ENCODE peak calls at places on chromosomes 5 and 9, in nine cellular contexts. F is kidney tubule cell; U is NCI-H748 treated with DMSO at 0.1 percent for 48 hours; W is activated naive CD4-positive, alpha-beta T cell treated with anti-CD3 and anti-CD28 coated beads, Interleukin-2, amount 50 U/mL, for 72 hours; G is aorta; R is stimulated activated CD8-positive, alpha-beta memory T cell treated with anti-CD3 and anti-CD28 coated beads, Interleukin-15, amount 100 ng/mL, for 4 hours; I is neural crest cell; D is stimulated activated effector memory CD8-positive, alpha-beta T cell treated with anti-CD3 and anti-CD28 coated beads, Interleukin-12 subunit alpha, Interleukin-12 subunit beta, amount 100 ng/mL, for 72 hours; N is HEK293T. Q is an unnamed sample.

GRCh38 chr5:39270172-39270848 is 50.9 kb upstream of the FYB1 start:
- DNase-seq in W (no peak), R (no peak), N (no peak), U (no peak), I (no peak), D (no peak), G (no peak), F (no peak), Q (no peak)

GRCh38 chr9:21812945-21813568 is 10.6 kb downstream of the MTAP start:
- DNase-seq in D (peak), W (peak), I (peak), R (peak), F (peak), G (peak), N (peak), U (peak), Q (peak)

GRCh38 chr5:14109041-14109747 is 33.9 kb upstream of the TRIO start:
- DNase-seq in R (no peak), W (no peak), N (no peak), D (no peak), G (peak), F (peak), U (no peak), I (no peak), Q (peak)

GRCh38 chr5:34490501-34491250 is 165.5 kb upstream of the RAI14 start:
- DNase-seq in G (no peak), R (no peak), F (no peak), W (no peak), N (peak), D (no peak), U (peak), I (no peak), Q (no peak)

GRCh38 chr9:96218821-96219614 is 83.0 kb downstream of the HSD17B3 start:
- DNase-seq in D (peak), W (no peak), I (no peak), R (no peak), G (peak), N (no peak), F (peak), U (no peak), Q (no peak)

GRCh38 chr9:114098660-114099522 is at the start of gene KIF12:
- DNase-seq in U (peak), I (peak), R (no peak), W (peak), D (no peak), F (peak), N (peak), G (no peak), Q (no peak)

GRCh38 chr5:9479361-9479760 is 66.5 kb downstream of the SEMA5A start:
- DNase-seq in I (no peak), W (no peak), N (no peak), F (no peak), U (no peak), G (no peak), R (no peak), D (no peak), Q (peak)

GRCh38 chr9:27836661-27837401 is 263.6 kb upstream of the C9orf72 start:
- DNase-seq in D (no peak), N (no peak), G (no peak), F (no peak), R (no peak), U (no peak), W (no peak), I (no peak), Q (no peak)

GRCh38 chr5:52786391-52786790 is 1.3 kb upstream of the ITGA1 start:
- DNase-seq in I (no peak), N (no peak), G (no peak), U (no peak), W (no peak), F (peak), R (no peak), D (no peak), Q (no peak)

GRCh38 chr9:23775549-23775948 is 50.5 kb downstream of the ELAVL2 start:
- DNase-seq in F (no peak), G (no peak), U (no peak), D (no peak), N (no peak), I (no peak), R (no peak), W (no peak), Q (peak)

GRCh38 chr5:167565555-167565954 is 725.9 kb upstream of the WWC1 start:
- DNase-seq in U (no peak), F (peak), D (no peak), G (no peak), N (no peak), I (no peak), R (no peak), W (no peak), Q (peak)

GRCh38 chr5:129110742-129111141 is 16.2 kb downstream of the ISOC1 start:
- DNase-seq in W (no peak), D (no peak), I (no peak), F (no peak), G (no peak), R (no peak), U (no peak), N (no peak), Q (peak)

GRCh38 chr5:25241981-25242380 is 597.2 kb upstream of the CDH10 start:
- DNase-seq in D (no peak), I (no peak), R (no peak), F (no peak), N (no peak), U (no peak), G (no peak), W (no peak), Q (no peak)

GRCh38 chr9:119289740-119290139 is 79.5 kb downstream of the BRINP1 start:
- DNase-seq in D (no peak), I (peak), U (peak), G (no peak), R (no peak), F (peak), W (no peak), N (peak), Q (peak)

Q was measured in mammary epithelial cell.